ENCODE peak calls at places on chromosomes 5 and 9, in five cellular contexts. A is T-cell, T is T follicular helper cell, M is progenitor cell of endocrine pancreas, C is GM12891. R is an unnamed sample.

GRCh38 chr5:66197764-66198405 is 53.8 kb downstream of the SREK1 start:
- DNase-seq in A (no peak), T (no peak), M (no peak), C (no peak), R (no peak)

GRCh38 chr9:4315582-4316215 is 15.8 kb upstream of the GLIS3 start:
- DNase-seq in A (peak; percentile 44), T (peak; percentile 52), M (peak; percentile 59), C (peak; percentile 42), R (peak; percentile 51)

GRCh38 chr9:133782157-133783130 is 44.3 kb upstream of the SARDH start:
- DNase-seq in A (peak; percentile 50), T (peak; percentile 50), M (peak; percentile 64), C (peak; percentile 73), R (peak; percentile 64)

GRCh38 chr5:66807743-66808142 is 211.6 kb downstream of the MAST4 start:
- DNase-seq in A (no peak), T (no peak), M (no peak), C (no peak), R (no peak)

GRCh38 chr9:4499917-4500316 is 9.6 kb downstream of the SLC1A1 start:
- DNase-seq in A (no peak), T (no peak), M (no peak), C (no peak), R (no peak)

GRCh38 chr5:53164478-53165165 is 55.1 kb upstream of the MOCS2 start:
- DNase-seq in A (no peak), T (no peak), M (no peak), C (no peak), R (no peak)

GRCh38 chr5:180375291-180375690 is 22.2 kb upstream of the GFPT2 start:
- DNase-seq in A (no peak), T (no peak), M (no peak), C (no peak), R (no peak)

GRCh38 chr5:59126665-59127354 is 543.9 kb downstream of the RAB3C start:
- DNase-seq in A (peak; percentile 10), T (no peak), M (no peak), C (no peak), R (no peak)

GRCh38 chr5:14201325-14202061 is 58.4 kb downstream of the TRIO start:
- DNase-seq in A (no peak), T (no peak), M (no peak), C (no peak), R (no peak)

GRCh38 chr5:353599-354580 is 32.4 kb downstream of the AHRR start:
- DNase-seq in A (no peak), T (no peak), M (no peak), C (no peak), R (no peak)

GRCh38 chr9:101915479-101915878 is 177.0 kb upstream of the GRIN3A start:
- DNase-seq in A (no peak), T (no peak), M (no peak), C (no peak), R (no peak)

GRCh38 chr5:99122976-99123375 is 194.2 kb upstream of the CHD1 start:
- DNase-seq in A (no peak), T (no peak), M (no peak), C (no peak), R (no peak)

GRCh38 chr5:53373420-53374188 is 106.8 kb upstream of the FST start:
- DNase-seq in A (no peak), T (no peak), M (no peak), C (no peak), R (no peak)

GRCh38 chr5:142540774-142541466 is 145.0 kb downstream of the FGF1 start:
- DNase-seq in A (no peak), T (no peak), M (no peak), C (no peak), R (no peak)

GRCh38 chr5:10564838-10565784 is 1.2 kb downstream of the ANKRD33B start:
- DNase-seq in A (no peak), T (no peak), M (no peak), C (no peak), R (no peak)

GRCh38 chr9:75624984-75625383 is 265.5 kb upstream of the PCSK5 start:
- DNase-seq in A (no peak), T (no peak), M (no peak), C (no peak), R (no peak)

GRCh38 chr5:112388739-112389138 is 30.3 kb downstream of the EPB41L4A start:
- DNase-seq in A (no peak), T (no peak), M (no peak), C (no peak), R (no peak)

GRCh38 chr5:104179057-104179456 is 616.5 kb upstream of the NUDT12 start:
- DNase-seq in A (no peak), T (no peak), M (no peak), C (peak; percentile 3), R (no peak)

GRCh38 chr9:86968258-86968920 is 21.1 kb upstream of the GAS1 start:
- DNase-seq in A (no peak), T (no peak), M (no peak), C (no peak), R (no peak)

R was measured in neuronal stem cell.